ENCODE peak calls at places on chromosomes 5 and 9, in ten cellular contexts. P is sigmoid colon, Y is right cardiac atrium, Z is H7, N is fibroblast of lung, V is left ventricle myocardium inferior, Q is tibial artery, C is fibroblast of mammary gland, L is GM12865, B is GM23248. T is an unnamed sample.

GRCh38 chr9:306907-307306 is 92.2 kb downstream of the DOCK8 start:
- DNase-seq in B (no peak), Q (no peak), N (no peak), V (no peak), Y (no peak), L (peak), Z (peak), P (no peak), C (no peak), T (peak)

GRCh38 chr5:54895816-54896341 is 89.5 kb downstream of the ESM1 start:
- DNase-seq in L (peak), N (peak), B (peak), P (no peak), Q (no peak), C (peak), V (no peak), Z (peak), Y (no peak), T (no peak)

GRCh38 chr5:148443998-148444397 is 60.2 kb downstream of the FBXO38 start:
- DNase-seq in Q (no peak), P (peak), N (peak), B (peak), Y (no peak), L (peak), Z (peak), V (no peak), C (peak), T (peak)

GRCh38 chr5:140633081-140633471 is at the start of gene CD14:
- DNase-seq in P (peak), N (peak), L (no peak), Y (peak), B (peak), Z (peak), C (peak), V (peak), Q (peak), T (no peak)

GRCh38 chr5:12343543-12343942 is 439.3 kb upstream of the CTNND2 start:
- DNase-seq in Q (no peak), B (no peak), Z (no peak), V (no peak), L (no peak), N (no peak), C (no peak), P (no peak), Y (no peak), T (no peak)

GRCh38 chr5:154098465-154098864 is 59.7 kb downstream of the MFAP3 start:
- DNase-seq in B (no peak), V (no peak), Z (no peak), P (no peak), Y (no peak), C (no peak), N (no peak), Q (no peak), L (no peak), T (no peak)

GRCh38 chr9:108477538-108478006 is 378.2 kb downstream of the ACTL7B start:
- DNase-seq in P (no peak), Y (no peak), N (peak), C (peak), B (peak), Z (no peak), L (no peak), Q (no peak), V (no peak), T (no peak)

GRCh38 chr5:25568989-25569625 is 924.3 kb upstream of the CDH10 start:
- DNase-seq in C (no peak), P (no peak), L (no peak), V (no peak), B (no peak), N (no peak), Z (no peak), Q (no peak), Y (no peak), T (no peak)

GRCh38 chr9:254516-254915 is 39.9 kb downstream of the DOCK8 start:
- DNase-seq in N (no peak), Y (no peak), C (no peak), B (no peak), Q (no peak), Z (no peak), L (no peak), P (no peak), V (no peak), T (no peak)

GRCh38 chr5:35924950-35925722 is 13.3 kb downstream of the CAPSL start:
- DNase-seq in V (peak), B (peak), Y (peak), C (peak), L (peak), Q (no peak), N (peak), Z (peak), P (peak), T (peak)

GRCh38 chr5:72178910-72179815 is 71.9 kb downstream of the MAP1B start:
- DNase-seq in P (peak), Q (peak), V (peak), N (peak), Z (peak), L (no peak), Y (peak), C (peak), B (peak), T (no peak)
- H3K4me3 ChIP-seq in P (peak), Q (peak), V (peak), N (peak), Z (no peak), L (no peak), Y (peak), C (peak), B (peak), T (no peak)

DNA sequence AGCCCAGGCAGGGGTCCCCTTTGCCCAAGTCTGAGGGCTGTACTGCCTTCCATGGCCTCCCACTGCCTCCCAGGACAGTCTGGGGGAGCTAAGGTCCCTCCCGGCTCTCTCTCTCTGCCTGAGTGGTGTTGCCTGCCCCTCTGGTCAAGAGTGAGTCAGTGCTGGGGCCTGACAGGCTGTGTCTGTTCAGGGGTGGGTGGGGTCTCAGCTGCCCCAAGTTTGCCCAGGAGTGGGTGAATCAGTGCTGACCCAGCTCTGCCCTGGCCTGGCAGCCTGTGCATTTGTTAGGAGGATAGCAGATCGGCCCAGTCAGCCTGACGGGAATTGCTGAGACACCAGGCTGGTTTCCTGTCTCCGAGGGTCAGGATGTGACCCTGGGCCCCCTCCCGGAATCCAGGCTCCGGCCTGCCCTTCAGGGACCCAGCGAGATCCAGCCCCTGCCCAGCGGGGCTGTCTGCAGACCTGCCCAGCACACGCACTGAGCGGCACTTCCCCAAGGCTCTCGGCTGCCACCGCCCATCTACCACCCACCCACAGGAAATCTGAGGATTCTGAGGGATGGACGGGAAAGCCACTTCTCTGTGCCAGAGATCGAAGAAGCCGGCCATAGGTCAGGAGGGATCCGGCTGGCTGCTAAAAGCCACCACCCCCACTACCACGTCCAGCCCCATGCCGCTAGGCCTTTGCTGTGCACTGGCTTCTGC is 15.9 kb downstream of the ENG start:
- DNase-seq in L (no peak), N (peak), P (peak), V (peak), C (peak), Q (peak), Y (peak), Z (peak), B (peak), T (no peak)
- H3K4me3 ChIP-seq in L (no peak), N (peak), P (no peak), V (peak), C (peak), Q (no peak), Y (no peak), Z (no peak), B (peak), T (no peak)

GRCh38 chr5:67515762-67516161 is 319.2 kb upstream of the CD180 start:
- DNase-seq in B (no peak), Z (no peak), V (no peak), Y (no peak), C (no peak), L (no peak), P (no peak), Q (no peak), N (no peak), T (no peak)
- H3K4me3 ChIP-seq in B (no peak), Z (no peak), V (no peak), Y (no peak), C (no peak), L (no peak), P (no peak), Q (no peak), N (no peak), T (no peak)

DNA sequence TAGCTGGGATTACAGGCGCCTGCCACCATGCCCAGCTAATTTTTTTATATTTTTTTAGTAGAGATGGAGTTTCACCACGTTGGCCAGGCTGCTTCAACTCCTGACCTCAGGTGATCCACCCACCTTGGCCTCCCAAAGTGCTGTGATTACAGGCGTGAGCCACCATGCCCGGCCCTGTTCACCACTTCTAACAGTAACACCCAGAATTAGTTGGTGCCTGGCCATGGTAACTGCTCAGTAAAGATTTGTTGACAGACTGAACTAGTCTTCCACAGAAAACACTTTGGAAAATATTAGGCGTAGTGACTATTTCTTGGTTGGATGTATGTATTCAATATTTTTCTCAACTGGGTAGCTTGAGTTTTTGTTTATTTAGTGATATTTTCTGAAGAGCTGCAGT is 24.0 kb downstream of the TUT7 start:
- DNase-seq in Z (no peak), Y (no peak), N (no peak), L (no peak), B (no peak), P (no peak), C (no peak), Q (no peak), V (no peak), T (no peak)
- H3K4me3 ChIP-seq in Z (no peak), Y (no peak), N (no peak), L (no peak), B (no peak), P (no peak), C (no peak), Q (no peak), V (no peak), T (no peak)

GRCh38 chr9:137462396-137463193 is 3.5 kb upstream of the NSMF start:
- DNase-seq in Y (peak), P (peak), N (no peak), Z (peak), C (no peak), B (no peak), L (no peak), Q (no peak), V (no peak), T (no peak)

GRCh38 chr9:137460363-137461315 is 1.5 kb upstream of the NSMF start:
- DNase-seq in L (no peak), P (peak), Y (peak), N (no peak), C (no peak), Z (peak), B (no peak), Q (peak), V (no peak), T (no peak)

GRCh38 chr9:137463194-137463930 is 4.2 kb upstream of the NSMF start:
- DNase-seq in Y (peak), P (peak), L (no peak), N (no peak), Q (no peak), C (no peak), B (no peak), V (no peak), Z (peak), T (no peak)

GRCh38 chr9:137461316-137461662 is 2.2 kb upstream of the NSMF start:
- DNase-seq in N (no peak), Q (no peak), V (no peak), B (no peak), P (no peak), Y (peak), C (no peak), L (no peak), Z (no peak), T (no peak)

DNA sequence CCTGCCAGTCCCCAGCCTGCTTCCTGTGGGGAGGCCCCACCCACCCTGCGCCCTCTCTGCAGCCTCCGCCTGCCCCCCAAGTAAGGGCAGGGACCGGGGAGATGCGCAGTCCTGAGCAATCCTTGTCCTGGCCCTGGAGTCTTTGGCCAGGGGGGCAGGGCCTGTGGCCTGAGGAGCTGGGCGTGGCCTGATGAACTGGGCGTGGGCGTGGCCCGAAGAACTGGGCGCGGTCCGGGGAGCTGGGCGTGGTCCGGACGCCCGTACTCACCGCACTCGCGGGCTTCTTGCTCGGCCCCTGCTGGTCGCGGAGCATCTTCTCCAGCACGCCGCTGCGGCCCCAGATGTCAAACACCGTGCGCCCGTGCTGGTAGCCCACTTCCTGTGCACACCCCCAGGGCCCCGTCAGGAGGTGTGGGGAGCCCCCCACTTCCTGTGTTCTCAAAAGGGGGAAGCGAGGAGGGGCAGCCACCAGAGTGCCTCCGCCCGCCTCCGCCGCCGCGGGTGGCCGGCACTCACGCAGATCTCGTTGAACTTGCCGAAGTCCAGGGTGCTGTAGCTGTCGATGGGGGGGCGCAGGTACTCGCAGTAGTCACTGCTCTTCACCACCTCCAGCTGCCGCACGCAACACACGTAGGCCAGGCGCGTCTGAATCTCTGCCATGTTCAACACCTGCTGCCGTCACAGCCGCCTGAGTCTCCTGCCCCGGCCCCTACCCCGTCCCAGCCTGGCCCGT is 2.7 kb upstream of the NSMF start:
- DNase-seq in B (no peak), C (peak), Q (no peak), P (peak), Z (peak), L (peak), N (peak), V (no peak), Y (peak), T (peak)
- H3K4me3 ChIP-seq in B (no peak), C (no peak), Q (no peak), P (no peak), Z (peak), L (peak), N (no peak), V (no peak), Y (no peak), T (peak)

GRCh38 chr9:14962193-14962899 is 52.1 kb upstream of the FREM1 start:
- DNase-seq in V (no peak), N (no peak), B (peak), Y (no peak), P (no peak), C (peak), Q (no peak), Z (no peak), L (no peak), T (no peak)
- H3K4me3 ChIP-seq in V (no peak), N (no peak), B (no peak), Y (no peak), P (no peak), C (no peak), Q (no peak), Z (no peak), L (no peak), T (no peak)

GRCh38 chr9:21974230-21974541 is 20.0 kb downstream of the CDKN2A start:
- DNase-seq in N (no peak), Q (no peak), Z (no peak), Y (no peak), V (no peak), C (no peak), P (no peak), L (no peak), B (no peak), T (no peak)
- H3K4me3 ChIP-seq in N (peak), Q (peak), Z (peak), Y (peak), V (peak), C (peak), P (peak), L (peak), B (peak), T (peak)

GRCh38 chr5:133653602-133653995 is 41.3 kb upstream of the FSTL4 start:
- DNase-seq in V (no peak), Y (no peak), C (no peak), L (no peak), P (no peak), Q (no peak), B (no peak), N (no peak), Z (no peak), T (no peak)

GRCh38 chr5:133652951-133653601 is 40.7 kb upstream of the FSTL4 start:
- DNase-seq in C (no peak), Q (no peak), L (no peak), P (no peak), N (no peak), B (no peak), Z (no peak), V (no peak), Y (no peak), T (no peak)

GRCh38 chr5:133658327-133658726 is 46.0 kb upstream of the FSTL4 start:
- DNase-seq in V (no peak), C (no peak), B (no peak), Q (no peak), Y (no peak), L (no peak), P (no peak), N (no peak), Z (no peak), T (no peak)

GRCh38 chr5:133655966-133656365 is 43.6 kb upstream of the FSTL4 start:
- DNase-seq in L (no peak), Y (no peak), Q (no peak), V (no peak), Z (no peak), B (no peak), C (no peak), P (no peak), N (no peak), T (no peak)

DNA sequence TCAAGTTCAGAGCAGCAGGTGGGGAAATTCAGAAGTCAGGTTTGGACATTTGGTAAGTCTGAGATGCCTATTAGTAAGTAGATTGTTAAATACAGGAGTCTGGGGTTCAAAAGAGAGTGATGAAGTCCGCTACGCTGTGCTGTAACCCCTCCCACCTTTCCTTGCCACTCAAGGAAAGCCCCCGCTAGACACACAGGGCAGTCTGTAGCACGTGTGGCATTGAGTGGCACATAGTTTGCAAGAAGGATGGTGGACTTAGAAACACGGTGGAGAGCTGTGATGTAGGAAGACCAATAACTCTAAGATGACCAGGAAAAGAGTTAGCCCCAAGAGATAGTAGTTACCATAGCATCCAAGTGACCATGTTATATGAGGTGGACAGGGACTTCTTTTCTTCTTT is 44.7 kb upstream of the FSTL4 start:
- DNase-seq in P (no peak), B (no peak), L (no peak), C (no peak), Z (no peak), V (no peak), Y (no peak), Q (no peak), N (no peak), T (no peak)
- H3K4me3 ChIP-seq in P (no peak), B (no peak), L (no peak), C (no peak), Z (no peak), V (no peak), Y (no peak), Q (no peak), N (no peak), T (no peak)

GRCh38 chr5:73231245-73231778 is 58.3 kb downstream of the TMEM174 start:
- DNase-seq in Z (no peak), B (no peak), C (no peak), Y (no peak), N (no peak), P (no peak), V (no peak), Q (no peak), L (no peak), T (no peak)

GRCh38 chr5:73234156-73234555 is 61.2 kb downstream of the TMEM174 start:
- DNase-seq in P (no peak), Q (no peak), B (no peak), N (no peak), V (no peak), Z (peak), C (no peak), L (no peak), Y (no peak), T (no peak)

GRCh38 chr5:73232266-73233041 is 59.5 kb downstream of the TMEM174 start:
- DNase-seq in B (peak), Y (no peak), V (no peak), L (no peak), P (no peak), N (no peak), Z (peak), Q (no peak), C (no peak), T (peak)

GRCh38 chr5:73233053-73233460 is 60.1 kb downstream of the TMEM174 start:
- DNase-seq in Q (no peak), C (no peak), P (no peak), Z (peak), B (no peak), N (no peak), V (no peak), L (no peak), Y (no peak), T (no peak)

GRCh38 chr5:73233461-73234151 is 60.6 kb downstream of the TMEM174 start:
- DNase-seq in Z (peak), Y (no peak), C (no peak), B (no peak), V (peak), N (peak), L (no peak), P (no peak), Q (no peak), T (no peak)
- H3K4me3 ChIP-seq in Z (peak), Y (peak), C (peak), B (no peak), V (peak), N (peak), L (no peak), P (peak), Q (peak), T (peak)